ENCODE peak calls at places on chromosomes 16 and 17, in four cellular contexts. O is Panc1, R is K562, B is HepG2. S is an unnamed sample.

GRCh38 chr17:41546819-41547218 is 18.7 kb upstream of the KRT19 start:
- DNase-seq in O (no peak), R (no peak), B (no peak), S (no peak)

GRCh38 chr17:47844230-47844629 is 3.2 kb upstream of the SCRN2 start:
- DNase-seq in O (no peak), R (peak), B (peak), S (no peak)

GRCh38 chr17:27559996-27560481 is 70.9 kb upstream of the LGALS9 start:
- DNase-seq in O (no peak), R (no peak), B (no peak), S (no peak)

GRCh38 chr17:17180141-17180603 is 26.0 kb downstream of the PLD6 start:
- DNase-seq in O (no peak), R (no peak), B (no peak), S (no peak)

GRCh38 chr17:44307387-44308186 is 814 bp upstream of the RUNDC3A start:
- DNase-seq in O (no peak), R (no peak), B (no peak), S (no peak)

GRCh38 chr17:66268247-66268927 is 34.0 kb upstream of the PRKCA start:
- DNase-seq in O (no peak), R (no peak), B (no peak), S (no peak)

GRCh38 chr17:18986541-18987229 is 17.9 kb downstream of the FAM83G start:
- DNase-seq in O (no peak), R (no peak), B (no peak), S (no peak)

GRCh38 chr17:43842975-43843325 is 4.0 kb upstream of the CD300LG start:
- DNase-seq in O (no peak), R (no peak), B (no peak), S (no peak)

GRCh38 chr17:50675627-50676026 is 32.1 kb downstream of the ANKRD40 start:
- DNase-seq in O (no peak), R (no peak), B (no peak), S (no peak)

GRCh38 chr17:44795421-44795820 is 34.7 kb downstream of the GJC1 start:
- DNase-seq in O (no peak), R (no peak), B (no peak), S (no peak)

GRCh38 chr16:576823-577201 is 7.0 kb downstream of the PIGQ start:
- DNase-seq in O (no peak), R (peak), B (no peak), S (no peak)

GRCh38 chr16:578870-579405 is 9.2 kb downstream of the PIGQ start:
- DNase-seq in O (peak), R (peak), B (peak), S (no peak)

GRCh38 chr16:577796-578195 is 8.0 kb downstream of the PIGQ start:
- DNase-seq in O (no peak), R (no peak), B (no peak), S (no peak)

GRCh38 chr16:580141-580945 is 9.5 kb upstream of the RAB40C start:
- DNase-seq in O (no peak), R (no peak), B (no peak), S (no peak)

DNA sequence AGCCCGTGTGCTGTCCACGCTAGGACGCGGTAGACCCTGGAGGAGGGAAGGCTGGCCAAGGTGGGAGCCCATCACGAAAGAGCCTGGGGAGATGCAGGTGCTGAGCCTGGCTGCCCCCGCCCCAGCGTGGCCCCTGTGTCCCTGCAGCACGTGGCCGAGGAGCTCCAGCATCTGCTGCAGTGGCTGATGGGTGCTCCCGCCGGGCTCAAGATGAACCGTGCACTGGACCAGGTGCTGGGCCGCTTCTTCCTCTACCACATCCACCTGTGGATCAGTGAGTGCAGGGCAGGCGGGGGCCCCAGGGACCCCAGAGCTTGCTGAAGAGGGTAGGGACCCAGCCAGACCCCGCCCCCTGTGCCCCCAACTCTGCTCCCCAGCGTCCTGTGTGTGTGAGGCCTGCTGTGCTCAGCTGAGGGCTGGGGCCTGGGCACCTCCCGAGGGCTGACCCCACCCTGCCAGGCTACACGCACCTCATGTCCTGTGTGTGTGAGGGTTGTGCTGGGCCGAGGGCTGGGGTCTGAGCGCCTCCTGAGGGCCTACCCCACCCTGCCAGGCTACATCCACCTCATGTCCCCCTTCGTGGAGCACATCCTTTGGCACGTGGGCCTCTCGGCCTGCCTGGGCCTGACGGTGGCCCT is 8.6 kb downstream of the PIGQ start:
- DNase-seq in O (no peak), R (no peak), B (no peak), S (no peak)
- TF ChIP-seq TCF7L2 in O (no peak), R (no peak), B (no peak), S (no peak)

GRCh38 chr17:69015631-69016030 is 45.1 kb downstream of the ABCA9 start:
- DNase-seq in O (no peak), R (no peak), B (no peak), S (no peak)
- TF ChIP-seq TCF7L2 in O (no peak), R (no peak), B (no peak), S (no peak)

GRCh38 chr16:20773679-20774078 is 9.9 kb downstream of the ACSM3 start:
- DNase-seq in O (no peak), R (no peak), B (no peak), S (no peak)

GRCh38 chr16:20774703-20775362 is 11.0 kb downstream of the ACSM3 start:
- DNase-seq in O (peak), R (peak), B (peak), S (peak)
- TF ChIP-seq TCF7L2 in O (no peak), R (no peak), B (no peak), S (no peak)

GRCh38 chr17:40097087-40097486 is 3.3 kb downstream of the NR1D1 start:
- DNase-seq in O (no peak), R (no peak), B (no peak), S (no peak)

GRCh38 chr17:40094874-40095273 is 5.5 kb downstream of the NR1D1 start:
- DNase-seq in O (no peak), R (no peak), B (no peak), S (no peak)

GRCh38 chr17:40095356-40095943 is 4.9 kb downstream of the NR1D1 start:
- DNase-seq in O (no peak), R (no peak), B (no peak), S (no peak)

GRCh38 chr17:40097931-40098845 is 2.2 kb downstream of the NR1D1 start:
- DNase-seq in O (no peak), R (peak), B (peak), S (no peak)

DNA sequence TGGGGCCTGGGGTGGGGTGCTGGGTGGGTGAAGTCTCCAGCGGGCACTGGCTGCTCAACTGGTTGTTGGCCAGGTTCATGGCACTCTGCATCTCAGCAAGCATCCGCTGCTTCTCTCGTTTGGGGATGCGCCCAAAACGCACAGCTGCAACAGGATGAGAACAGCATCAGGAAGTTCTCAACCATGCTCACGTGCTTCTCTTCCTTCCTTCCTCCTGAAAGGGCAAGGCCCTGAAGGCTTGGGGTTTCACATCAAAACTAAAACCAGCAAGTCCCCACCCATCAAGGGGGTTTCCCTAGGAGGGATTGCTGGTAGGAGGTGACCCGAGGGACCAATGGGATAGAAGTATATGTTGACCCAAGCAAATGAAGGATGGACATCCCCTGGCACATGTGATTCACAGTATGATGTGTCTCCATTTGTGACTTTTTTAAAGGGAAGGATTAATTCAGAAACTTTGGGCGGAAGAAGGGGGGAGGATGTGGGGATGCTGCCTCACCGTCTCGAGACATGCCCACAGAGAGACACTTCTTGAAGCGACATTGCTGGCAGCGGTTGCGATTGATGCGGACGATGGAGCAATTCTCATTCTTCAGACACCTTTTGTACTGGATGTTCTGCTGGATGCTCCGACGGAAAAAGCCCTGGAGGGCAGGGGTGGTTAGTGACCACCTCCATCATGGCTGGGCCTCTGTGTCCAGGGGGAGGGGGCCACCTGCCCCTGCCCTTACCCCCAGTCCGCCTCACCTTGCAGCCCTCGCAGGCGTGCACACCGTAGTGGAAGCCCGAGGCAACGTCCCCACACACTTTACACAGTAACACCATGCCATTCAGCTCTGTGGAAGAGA is 4.2 kb downstream of the NR1D1 start:
- DNase-seq in O (no peak), R (no peak), B (no peak), S (no peak)
- TF ChIP-seq TCF7L2 in O (no peak), R (no peak), B (no peak), S (no peak)

GRCh38 chr16:15882563-15882962 is 5.8 kb downstream of the CEP20 start:
- DNase-seq in O (no peak), R (no peak), B (no peak), S (no peak)
- TF ChIP-seq TCF7L2 in O (no peak), R (no peak), B (no peak), S (no peak)

GRCh38 chr16:27813591-27813990 is 249.9 kb downstream of the GSG1L start:
- DNase-seq in O (no peak), R (no peak), B (no peak), S (no peak)
- TF ChIP-seq TCF7L2 in O (no peak), R (no peak), B (no peak), S (no peak)

GRCh38 chr16:4477966-4478365 is 1.8 kb downstream of the HMOX2 start:
- DNase-seq in O (no peak), R (no peak), B (no peak), S (peak)
- TF ChIP-seq TCF7L2 in O (no peak), R (no peak), B (no peak), S (no peak)

GRCh38 chr16:4454618-4455017 is 19.8 kb downstream of the NMRAL1 start:
- DNase-seq in O (no peak), R (no peak), B (no peak), S (no peak)
- TF ChIP-seq TCF7L2 in O (no peak), R (no peak), B (no peak), S (no peak)

S was measured in HCT116.